ENCODE peak calls at places on chromosomes 11 and 22, in seven cellular contexts. Y is tibial nerve; R is neuronal stem cell; A is mucosa of descending colon; G is CD8-positive, alpha-beta T cell; T is right lobe of liver; Z is CD4-positive, CD25-positive, alpha-beta regulatory T cell. J is an unnamed sample. For H3K4me1, the result is how much of the 10 kb centered on the place peaks cover.

GRCh38 chr11:99170606-99171005 is 149.9 kb downstream of the CNTN5 start:
- DNase-seq in G (no peak), T (no peak), A (no peak), R (no peak), Y (no peak), Z (no peak), J (no peak)

GRCh38 chr11:74232316-74232950 is 61.3 kb downstream of the PPME1 start:
- DNase-seq in A (no peak), T (no peak), G (no peak), Z (peak), R (no peak), Y (no peak), J (no peak)

GRCh38 chr11:96010683-96011082 is 86.8 kb upstream of the MTMR2 start:
- DNase-seq in R (no peak), Y (no peak), A (no peak), G (no peak), T (no peak), Z (no peak), J (no peak)

GRCh38 chr11:47593492-47593933 is 698 bp downstream of the C1QTNF4 start:
- DNase-seq in A (no peak), Y (no peak), R (no peak), G (no peak), T (no peak), Z (no peak), J (no peak)

GRCh38 chr11:17838102-17838501 is 103.5 kb downstream of the KCNC1 start:
- DNase-seq in T (no peak), Z (no peak), R (no peak), A (no peak), Y (no peak), G (no peak), J (no peak)

GRCh38 chr11:12882670-12883069 is 126.4 kb upstream of the RASSF10 start:
- DNase-seq in Z (no peak), Y (no peak), A (no peak), R (no peak), T (no peak), G (no peak), J (no peak)

GRCh38 chr22:17742528-17742902 is 31.8 kb downstream of the BID start:
- DNase-seq in T (peak), Y (peak), R (peak), A (peak), G (peak), Z (peak), J (peak)

GRCh38 chr11:132453411-132453810 is 1078.9 kb downstream of the OPCML start:
- DNase-seq in T (no peak), A (no peak), G (no peak), Y (no peak), R (no peak), Z (no peak), J (no peak)

GRCh38 chr11:118051611-118052461 is 25.0 kb upstream of the TMPRSS4 start:
- DNase-seq in Y (no peak), Z (peak), R (no peak), A (no peak), T (no peak), G (peak), J (no peak)

GRCh38 chr11:84390441-84391078 is 1104.4 kb upstream of the CCDC90B start:
- DNase-seq in G (no peak), Z (no peak), Y (no peak), A (no peak), R (peak), T (no peak), J (peak)

GRCh38 chr11:47924184-47924671 is 56.1 kb upstream of the PTPRJ start:
- DNase-seq in R (no peak), Z (no peak), A (no peak), T (peak), G (no peak), Y (no peak), J (no peak)

GRCh38 chr22:32226236-32227119 is 21.6 kb upstream of the RFPL2 start:
- DNase-seq in Y (no peak), Z (no peak), A (no peak), T (no peak), G (no peak), R (peak), J (no peak)

GRCh38 chr11:70367071-70367470 is 31.3 kb upstream of the CTTN start:
- DNase-seq in Z (no peak), T (no peak), A (no peak), G (no peak), Y (no peak), R (no peak), J (no peak)

GRCh38 chr22:29016067-29016938 is 45.3 kb downstream of the C22orf31 start:
- DNase-seq in Y (no peak), T (no peak), Z (peak), A (no peak), R (no peak), G (no peak), J (no peak)

GRCh38 chr11:11916981-11917399 is 75.2 kb downstream of the USP47 start:
- DNase-seq in G (no peak), A (no peak), T (no peak), Y (no peak), Z (no peak), R (no peak), J (no peak)

DNA sequence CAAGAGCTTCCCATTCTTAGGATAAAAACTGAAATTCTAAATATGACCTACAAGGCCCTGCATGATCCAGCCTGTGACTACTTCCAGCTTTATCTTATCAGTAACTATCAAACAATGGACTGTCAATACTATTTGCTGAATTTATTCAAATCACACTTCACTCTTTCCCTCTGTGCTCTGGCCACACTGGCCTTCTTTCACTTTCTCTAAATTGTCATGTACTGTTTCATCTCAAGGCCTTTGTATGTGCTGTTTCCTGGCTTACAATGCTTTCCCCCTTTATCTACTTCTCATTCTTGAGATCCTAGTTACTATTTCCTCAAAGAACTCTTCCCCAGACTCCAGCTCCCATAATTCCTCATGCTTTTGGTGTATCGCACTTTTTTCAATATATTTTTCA is 5.6 kb downstream of the TIMM10B start:
- DNase-seq in R (no peak), Y (no peak), G (no peak), A (no peak), T (no peak), Z (no peak), J (no peak)
- H3K4me1 ChIP-seq in R (under half), Y (under half), G (under half), A (under half), T (under half), Z (under half), J (under half)

GRCh38 chr11:33258631-33259184 is 1.5 kb downstream of the HIPK3 start:
- DNase-seq in R (no peak), G (no peak), Y (peak), T (no peak), A (no peak), Z (no peak), J (no peak)

GRCh38 chr11:33257897-33258630 is 883 bp downstream of the HIPK3 start:
- DNase-seq in Z (peak), Y (peak), T (peak), G (peak), A (peak), R (peak), J (peak)

GRCh38 chr11:33262016-33262638 is 4.9 kb downstream of the HIPK3 start:
- DNase-seq in Y (no peak), T (no peak), A (no peak), G (no peak), R (no peak), Z (no peak), J (no peak)

GRCh38 chr11:33257160-33257896 is at the start of gene HIPK3:
- DNase-seq in Y (peak), T (peak), R (peak), A (peak), G (peak), Z (peak), J (peak)

DNA sequence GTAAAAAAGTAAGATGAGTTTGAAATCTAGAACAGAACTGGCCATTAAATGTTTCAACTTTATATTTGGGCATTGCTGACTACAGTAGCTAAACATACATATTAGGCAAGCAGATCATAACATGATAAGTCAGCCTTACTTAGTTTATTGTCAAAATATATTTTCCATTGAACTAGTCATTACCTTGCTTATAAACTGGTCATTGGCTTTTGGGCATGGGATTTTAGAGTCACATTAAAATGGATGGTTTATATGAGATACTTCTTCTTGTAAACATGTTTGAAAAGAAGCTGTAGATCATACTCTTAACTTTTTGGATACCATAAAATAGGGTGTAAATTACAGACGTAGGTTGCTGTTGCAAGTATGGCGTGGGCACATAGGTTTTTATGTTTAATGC is 2.7 kb downstream of the HIPK3 start:
- DNase-seq in T (no peak), Z (no peak), R (no peak), G (no peak), A (no peak), Y (no peak), J (no peak)
- H3K4me3 ChIP-seq in T (no peak), Z (peak), R (no peak), G (peak), A (no peak), Y (peak), J (peak)

GRCh38 chr22:22700631-22701030 is 56.2 kb downstream of the GGTLC2 start:
- DNase-seq in Z (no peak), A (no peak), Y (no peak), R (no peak), T (no peak), G (no peak), J (no peak)

GRCh38 chr22:22704156-22704946 is 59.9 kb downstream of the GGTLC2 start:
- DNase-seq in R (no peak), A (no peak), G (no peak), Y (no peak), T (no peak), Z (no peak), J (no peak)

GRCh38 chr22:22703715-22704114 is 59.3 kb downstream of the GGTLC2 start:
- DNase-seq in R (no peak), G (no peak), Z (no peak), T (peak), Y (no peak), A (no peak), J (no peak)

GRCh38 chr22:22702159-22702873 is 57.9 kb downstream of the GGTLC2 start:
- DNase-seq in Y (no peak), R (no peak), Z (no peak), A (peak), G (no peak), T (no peak), J (no peak)

GRCh38 chr22:22702874-22703570 is 58.6 kb downstream of the GGTLC2 start:
- DNase-seq in A (no peak), G (no peak), Y (no peak), Z (no peak), R (no peak), T (no peak), J (no peak)
- H3K4me1 ChIP-seq in A (under half), G (under half), Y (under half), Z (under half), R (under half), T (under half), J (under half)

GRCh38 chr22:41841085-41841712 is 8.3 kb downstream of the SREBF2 start:
- DNase-seq in T (no peak), Z (no peak), Y (peak), R (no peak), G (no peak), A (no peak), J (no peak)
- H3K4me3 ChIP-seq in T (no peak), Z (no peak), Y (no peak), R (no peak), G (no peak), A (no peak), J (no peak)

GRCh38 chr22:49354516-49355205 is 473.0 kb downstream of the BRD1 start:
- DNase-seq in Z (no peak), R (no peak), Y (no peak), G (no peak), T (no peak), A (no peak), J (no peak)
- H3K4me1 ChIP-seq in Z (under half), R (under half), Y (under half), G (under half), T (under half), A (under half), J (under half)

GRCh38 chr22:42905217-42905616 is 48.1 kb upstream of the ARFGAP3 start:
- DNase-seq in Y (no peak), T (peak), Z (no peak), G (no peak), R (no peak), A (no peak), J (no peak)
- H3K4me3 ChIP-seq in Y (no peak), T (no peak), Z (no peak), G (no peak), R (no peak), A (no peak), J (no peak)

DNA sequence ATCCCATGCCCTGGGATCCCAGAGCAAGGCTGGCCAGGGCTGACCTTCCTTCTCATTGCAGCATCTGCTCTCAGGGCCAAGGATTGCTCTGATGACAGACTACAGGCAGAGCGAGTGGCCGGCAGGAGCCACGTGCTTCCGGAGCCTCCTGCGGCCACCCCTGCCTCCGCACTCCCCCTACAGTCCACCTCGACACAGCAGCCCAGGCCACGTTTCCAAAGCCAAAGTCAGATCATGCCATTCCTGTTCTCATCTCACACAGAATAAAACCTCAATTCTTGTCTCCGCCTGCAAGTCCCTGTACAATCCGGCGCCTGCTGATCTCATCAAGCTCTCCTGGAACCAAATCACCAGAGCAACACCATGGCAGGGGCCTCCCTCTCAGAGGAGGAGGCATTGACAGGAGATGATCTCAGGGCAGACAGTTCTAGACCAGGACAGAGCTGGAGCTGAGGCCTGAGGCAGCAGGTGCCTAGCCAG is 20.9 kb upstream of the UPK3A start:
- DNase-seq in Y (peak), G (no peak), R (no peak), T (peak), A (no peak), Z (no peak), J (peak)
- H3K4me1 ChIP-seq in Y (under half), G (under half), R (under half), T (under half), A (under half), Z (under half), J (under half)

GRCh38 chr11:120327311-120327710 is 2.2 kb downstream of the TLCD5 start:
- DNase-seq in R (no peak), G (no peak), Z (no peak), T (no peak), A (no peak), Y (no peak), J (no peak)

GRCh38 chr11:120324932-120325810 is at the start of gene TLCD5:
- DNase-seq in T (peak), R (peak), Z (peak), Y (peak), A (peak), G (no peak), J (peak)

GRCh38 chr11:120326845-120327281 is 1.8 kb downstream of the TLCD5 start:
- DNase-seq in G (no peak), R (no peak), Y (no peak), Z (no peak), A (no peak), T (no peak), J (no peak)

GRCh38 chr11:120329556-120329955 is 4.5 kb downstream of the TLCD5 start:
- DNase-seq in A (no peak), G (no peak), T (no peak), R (no peak), Z (no peak), Y (no peak), J (no peak)

GRCh38 chr11:120326228-120326627 is 1.1 kb downstream of the TLCD5 start:
- DNase-seq in R (no peak), G (no peak), Y (no peak), Z (no peak), A (no peak), T (no peak), J (no peak)
- H3K4me3 ChIP-seq in R (no peak), G (no peak), Y (no peak), Z (peak), A (no peak), T (no peak), J (peak)

J was measured in HAP-1.